ENCODE peak calls at places on chromosomes 12 and 14, in ten cellular contexts. One of them, this sample, is unnamed.

GRCh38 chr14:50776522-50776921 is 54.4 kb downstream of the NIN start:
- DNase-seq in uterus: no peak
- DNase-seq in B cell: no peak
- DNase-seq in AG04449: no peak
- DNase-seq in NCI-H510A: no peak
- DNase-seq in Right ventricle myocardium superior: no peak
- DNase-seq in NCI-H82: no peak
- DNase-seq in breast epithelium: no peak
- DNase-seq in stimulated activated CD4-positive, alpha-beta T cell treated with anti-CD3 and anti-CD28 coated beads, Interleukin-2, amount 100 ng/mL, for 48 hours: no peak
- DNase-seq in activated naive CD4-positive, alpha-beta T cell treated with Interleukin-2 at 50 U/mL for 16 hours: no peak
- DNase-seq in this sample: no peak

GRCh38 chr12:117985182-117985581 is 16.4 kb upstream of the KSR2 start:
- DNase-seq in uterus: no peak
- DNase-seq in stimulated activated CD4-positive, alpha-beta T cell treated with anti-CD3 and anti-CD28 coated beads, Interleukin-2, amount 100 ng/mL, for 48 hours: no peak
- DNase-seq in activated naive CD4-positive, alpha-beta T cell treated with Interleukin-2 at 50 U/mL for 16 hours: no peak
- DNase-seq in NCI-H82: no peak
- DNase-seq in B cell: no peak
- DNase-seq in NCI-H510A: no peak
- DNase-seq in breast epithelium: no peak
- DNase-seq in Right ventricle myocardium superior: no peak
- DNase-seq in AG04449: no peak
- DNase-seq in this sample: no peak

GRCh38 chr12:123032736-123033391 is 52.4 kb downstream of the ARL6IP4 start:
- DNase-seq in uterus: no peak
- DNase-seq in Right ventricle myocardium superior: peak; percentile 28
- DNase-seq in NCI-H510A: no peak
- DNase-seq in B cell: no peak
- DNase-seq in AG04449: no peak
- DNase-seq in breast epithelium: no peak
- DNase-seq in stimulated activated CD4-positive, alpha-beta T cell treated with anti-CD3 and anti-CD28 coated beads, Interleukin-2, amount 100 ng/mL, for 48 hours: no peak
- DNase-seq in NCI-H82: no peak
- DNase-seq in activated naive CD4-positive, alpha-beta T cell treated with Interleukin-2 at 50 U/mL for 16 hours: no peak
- DNase-seq in this sample: no peak

GRCh38 chr12:131102991-131103609 is 149.4 kb downstream of the ADGRD1 start:
- DNase-seq in B cell: no peak
- DNase-seq in breast epithelium: peak; percentile 34
- DNase-seq in activated naive CD4-positive, alpha-beta T cell treated with Interleukin-2 at 50 U/mL for 16 hours: no peak
- DNase-seq in stimulated activated CD4-positive, alpha-beta T cell treated with anti-CD3 and anti-CD28 coated beads, Interleukin-2, amount 100 ng/mL, for 48 hours: no peak
- DNase-seq in NCI-H510A: no peak
- DNase-seq in Right ventricle myocardium superior: peak; percentile 33
- DNase-seq in AG04449: no peak
- DNase-seq in NCI-H82: peak; percentile 13
- DNase-seq in uterus: peak; percentile 14
- DNase-seq in this sample: peak; percentile 48

GRCh38 chr12:69254046-69254445 is 14.7 kb downstream of the CPSF6 start:
- DNase-seq in stimulated activated CD4-positive, alpha-beta T cell treated with anti-CD3 and anti-CD28 coated beads, Interleukin-2, amount 100 ng/mL, for 48 hours: no peak
- DNase-seq in breast epithelium: no peak
- DNase-seq in B cell: peak; percentile 15
- DNase-seq in NCI-H510A: no peak
- DNase-seq in NCI-H82: peak; percentile 57
- DNase-seq in AG04449: no peak
- DNase-seq in activated naive CD4-positive, alpha-beta T cell treated with Interleukin-2 at 50 U/mL for 16 hours: no peak
- DNase-seq in uterus: no peak
- DNase-seq in Right ventricle myocardium superior: no peak
- DNase-seq in this sample: no peak

GRCh38 chr14:68254669-68255527 is 435.3 kb downstream of the RAD51B start:
- DNase-seq in breast epithelium: no peak
- DNase-seq in AG04449: no peak
- DNase-seq in NCI-H82: no peak
- DNase-seq in uterus: no peak
- DNase-seq in Right ventricle myocardium superior: no peak
- DNase-seq in NCI-H510A: no peak
- DNase-seq in activated naive CD4-positive, alpha-beta T cell treated with Interleukin-2 at 50 U/mL for 16 hours: no peak
- DNase-seq in stimulated activated CD4-positive, alpha-beta T cell treated with anti-CD3 and anti-CD28 coated beads, Interleukin-2, amount 100 ng/mL, for 48 hours: no peak
- DNase-seq in B cell: no peak
- DNase-seq in this sample: no peak

GRCh38 chr12:79555006-79555925 is 135.5 kb downstream of the PAWR start:
- DNase-seq in NCI-H82: peak; percentile 20
- DNase-seq in breast epithelium: no peak
- DNase-seq in stimulated activated CD4-positive, alpha-beta T cell treated with anti-CD3 and anti-CD28 coated beads, Interleukin-2, amount 100 ng/mL, for 48 hours: no peak
- DNase-seq in activated naive CD4-positive, alpha-beta T cell treated with Interleukin-2 at 50 U/mL for 16 hours: no peak
- DNase-seq in B cell: no peak
- DNase-seq in uterus: no peak
- DNase-seq in AG04449: no peak
- DNase-seq in NCI-H510A: no peak
- DNase-seq in Right ventricle myocardium superior: no peak
- DNase-seq in this sample: no peak

GRCh38 chr12:78568326-78569020 is 296.1 kb upstream of the SYT1 start:
- DNase-seq in NCI-H510A: no peak
- DNase-seq in uterus: no peak
- DNase-seq in stimulated activated CD4-positive, alpha-beta T cell treated with anti-CD3 and anti-CD28 coated beads, Interleukin-2, amount 100 ng/mL, for 48 hours: no peak
- DNase-seq in activated naive CD4-positive, alpha-beta T cell treated with Interleukin-2 at 50 U/mL for 16 hours: no peak
- DNase-seq in NCI-H82: peak; percentile 30
- DNase-seq in AG04449: no peak
- DNase-seq in breast epithelium: no peak
- DNase-seq in B cell: no peak
- DNase-seq in Right ventricle myocardium superior: no peak
- DNase-seq in this sample: no peak

This sample was measured in tibial artery.